ENCODE peak calls at places on chromosomes 3 and 15, in eight cellular contexts. R is naive thymus-derived CD4-positive, alpha-beta T cell; Y is lower lobe of right lung; F is T-cell; V is aorta; B is stimulated activated CD4-positive, alpha-beta T cell treated with anti-CD3 and anti-CD28 coated beads, Interleukin-2, amount 100 ng/mL, for 24 hours; J is Ammon's horn; U is tibial nerve. D is an unnamed sample.

GRCh38 chr15:71103102-71103676 is 12.1 kb upstream of the THSD4 start:
- DNase-seq in R (no peak), Y (no peak), F (no peak), V (no peak), B (no peak), J (no peak), U (no peak), D (peak)

GRCh38 chr3:114608293-114608692 is 314.5 kb downstream of the TIGIT start:
- DNase-seq in R (no peak), Y (no peak), F (no peak), V (no peak), B (no peak), J (no peak), U (no peak), D (peak)

GRCh38 chr3:195159819-195160175 is 111.2 kb downstream of the XXYLT1 start:
- DNase-seq in R (no peak), Y (no peak), F (no peak), V (no peak), B (no peak), J (no peak), U (no peak), D (no peak)

GRCh38 chr3:189567772-189568420 is 63.3 kb upstream of the TP63 start:
- DNase-seq in R (no peak), Y (no peak), F (no peak), V (no peak), B (no peak), J (no peak), U (no peak), D (no peak)

GRCh38 chr3:56969851-56970250 is 90.6 kb upstream of the SPATA12 start:
- DNase-seq in R (no peak), Y (no peak), F (no peak), V (no peak), B (no peak), J (no peak), U (no peak), D (peak)

GRCh38 chr3:43909149-43909548 is 218.4 kb downstream of the ABHD5 start:
- DNase-seq in R (no peak), Y (no peak), F (no peak), V (no peak), B (no peak), J (no peak), U (no peak), D (no peak)

GRCh38 chr15:66593219-66593780 is 27.5 kb upstream of the LCTL start:
- DNase-seq in R (no peak), Y (peak), F (no peak), V (no peak), B (no peak), J (no peak), U (no peak), D (peak)

GRCh38 chr3:25493786-25494185 is 65.7 kb downstream of the RARB start:
- DNase-seq in R (no peak), Y (no peak), F (no peak), V (no peak), B (no peak), J (no peak), U (no peak), D (no peak)

GRCh38 chr15:38563723-38564519 is 693 bp downstream of the RASGRP1 start:
- DNase-seq in R (peak), Y (peak), F (peak), V (peak), B (peak), J (peak), U (peak), D (peak)

GRCh38 chr3:164818318-164818717 is 260.0 kb downstream of the SI start:
- DNase-seq in R (no peak), Y (no peak), F (no peak), V (no peak), B (no peak), J (no peak), U (no peak), D (no peak)

GRCh38 chr15:25170113-25170731 is 215.4 kb downstream of the SNRPN start:
- DNase-seq in R (no peak), Y (peak), F (no peak), V (peak), B (no peak), J (no peak), U (no peak), D (no peak)

GRCh38 chr3:72346526-72346926 is 501.7 kb downstream of the SHQ1 start:
- DNase-seq in R (no peak), Y (no peak), F (no peak), V (peak), B (no peak), J (no peak), U (no peak), D (peak)

GRCh38 chr3:42822828-42823227 is 13.6 kb downstream of the ACKR2 start:
- DNase-seq in R (no peak), Y (no peak), F (no peak), V (no peak), B (no peak), J (no peak), U (no peak), D (no peak)

GRCh38 chr15:98413973-98414546 is 234.3 kb upstream of the IGF1R start:
- DNase-seq in R (no peak), Y (no peak), F (no peak), V (no peak), B (no peak), J (no peak), U (no peak), D (no peak)

GRCh38 chr15:42001236-42001635 is 19.6 kb downstream of the PLA2G4E start:
- DNase-seq in R (no peak), Y (no peak), F (no peak), V (no peak), B (no peak), J (no peak), U (no peak), D (no peak)

GRCh38 chr3:188683032-188683491 is 488.7 kb upstream of the TPRG1 start:
- DNase-seq in R (no peak), Y (no peak), F (no peak), V (no peak), B (peak), J (no peak), U (no peak), D (peak)

GRCh38 chr3:141651405-141651804 is 86.7 kb upstream of the RNF7 start:
- DNase-seq in R (no peak), Y (no peak), F (no peak), V (no peak), B (no peak), J (no peak), U (no peak), D (no peak)

GRCh38 chr3:123258811-123259420 is 57.2 kb downstream of the SEC22A start:
- DNase-seq in R (no peak), Y (no peak), F (no peak), V (no peak), B (no peak), J (peak), U (no peak), D (peak)

GRCh38 chr3:133475245-133476010 is 75.6 kb downstream of the BFSP2 start:
- DNase-seq in R (no peak), Y (no peak), F (no peak), V (no peak), B (no peak), J (peak), U (no peak), D (no peak)

GRCh38 chr3:41963823-41964222 is 1.9 kb upstream of the ULK4 start:
- DNase-seq in R (no peak), Y (no peak), F (no peak), V (no peak), B (no peak), J (no peak), U (no peak), D (no peak)

GRCh38 chr3:44802006-44802405 is 40.4 kb downstream of the KIF15 start:
- DNase-seq in R (no peak), Y (no peak), F (no peak), V (no peak), B (no peak), J (no peak), U (no peak), D (no peak)

GRCh38 chr15:41347236-41347635 is 14.6 kb downstream of the NUSAP1 start:
- DNase-seq in R (no peak), Y (no peak), F (no peak), V (no peak), B (no peak), J (no peak), U (no peak), D (no peak)

GRCh38 chr15:27234593-27234992 is 263.6 kb downstream of the GABRG3 start:
- DNase-seq in R (no peak), Y (no peak), F (no peak), V (no peak), B (no peak), J (no peak), U (no peak), D (no peak)

GRCh38 chr15:40343512-40343911 is 2.8 kb upstream of the CCDC9B start:
- DNase-seq in R (no peak), Y (no peak), F (no peak), V (peak), B (no peak), J (no peak), U (no peak), D (peak)

GRCh38 chr3:11300970-11301369 is 28.8 kb downstream of the ATG7 start:
- DNase-seq in R (no peak), Y (no peak), F (no peak), V (no peak), B (no peak), J (no peak), U (no peak), D (no peak)

GRCh38 chr3:158749977-158750376 is 17.7 kb upstream of the RARRES1 start:
- DNase-seq in R (no peak), Y (no peak), F (no peak), V (no peak), B (no peak), J (no peak), U (no peak), D (no peak)

GRCh38 chr3:64645236-64645635 is 42.6 kb downstream of the ADAMTS9 start:
- DNase-seq in R (no peak), Y (no peak), F (no peak), V (no peak), B (no peak), J (no peak), U (no peak), D (no peak)

GRCh38 chr3:121574449-121574848 is 6.7 kb downstream of the ARGFX start:
- DNase-seq in R (no peak), Y (no peak), F (no peak), V (no peak), B (no peak), J (no peak), U (no peak), D (peak)

GRCh38 chr3:178849220-178849910 is 222.2 kb downstream of the ZMAT3 start:
- DNase-seq in R (no peak), Y (no peak), F (no peak), V (no peak), B (no peak), J (no peak), U (no peak), D (no peak)

GRCh38 chr15:85389774-85390173 is 9.4 kb downstream of the AKAP13 start:
- DNase-seq in R (no peak), Y (no peak), F (no peak), V (no peak), B (no peak), J (no peak), U (no peak), D (no peak)

GRCh38 chr15:26365077-26365476 is 407.8 kb downstream of the GABRB3 start:
- DNase-seq in R (no peak), Y (no peak), F (no peak), V (no peak), B (no peak), J (no peak), U (no peak), D (no peak)

GRCh38 chr15:70025413-70026296 is 72.1 kb downstream of the TLE3 start:
- DNase-seq in R (no peak), Y (no peak), F (no peak), V (no peak), B (no peak), J (peak), U (no peak), D (no peak)

GRCh38 chr3:148937477-148937876 is 53.9 kb upstream of the GYG1 start:
- DNase-seq in R (no peak), Y (no peak), F (no peak), V (no peak), B (no peak), J (no peak), U (no peak), D (no peak)

GRCh38 chr15:68387288-68388143 is 44.4 kb downstream of the ITGA11 start:
- DNase-seq in R (no peak), Y (no peak), F (no peak), V (peak), B (peak), J (no peak), U (no peak), D (no peak)